ENCODE peak calls at places on chromosomes 4 and X, in nine cellular contexts. One of them, this sample, is unnamed.

GRCh38 chr4:184165291-184165690 is 52.4 kb downstream of the ENPP6 start:
- DNase-seq in tibial artery: no peak
- DNase-seq in lower leg skin: no peak
- DNase-seq in coronary artery: no peak
- DNase-seq in D721Med: no peak
- DNase-seq in H9: peak
- DNase-seq in ovary: no peak
- DNase-seq in GM20000: no peak
- DNase-seq in ascending aorta: no peak
- DNase-seq in this sample: no peak

GRCh38 chr4:186249785-186250739 is 15.9 kb upstream of the F11 start:
- DNase-seq in lower leg skin: no peak
- DNase-seq in ovary: no peak
- DNase-seq in ascending aorta: no peak
- DNase-seq in H9: peak
- DNase-seq in GM20000: no peak
- DNase-seq in tibial artery: no peak
- DNase-seq in D721Med: no peak
- DNase-seq in coronary artery: no peak
- DNase-seq in this sample: no peak

GRCh38 chrX:76183289-76184057 is 10.6 kb downstream of the PBDC1 start:
- DNase-seq in lower leg skin: no peak
- DNase-seq in H9: no peak
- DNase-seq in tibial artery: no peak
- DNase-seq in ovary: no peak
- DNase-seq in coronary artery: no peak
- DNase-seq in D721Med: no peak
- DNase-seq in ascending aorta: no peak
- DNase-seq in GM20000: no peak
- DNase-seq in this sample: no peak

GRCh38 chr4:6540879-6541278 is 34.1 kb upstream of the MAN2B2 start:
- DNase-seq in H9: no peak
- DNase-seq in ovary: no peak
- DNase-seq in GM20000: no peak
- DNase-seq in coronary artery: no peak
- DNase-seq in D721Med: no peak
- DNase-seq in ascending aorta: no peak
- DNase-seq in lower leg skin: no peak
- DNase-seq in tibial artery: no peak
- DNase-seq in this sample: no peak

GRCh38 chr4:84166486-84166885 is 332.6 kb downstream of the NKX6-1 start:
- DNase-seq in lower leg skin: no peak
- DNase-seq in ovary: no peak
- DNase-seq in ascending aorta: no peak
- DNase-seq in coronary artery: no peak
- DNase-seq in tibial artery: no peak
- DNase-seq in GM20000: no peak
- DNase-seq in H9: no peak
- DNase-seq in D721Med: no peak
- DNase-seq in this sample: no peak

GRCh38 chr4:184889683-184890082 is 63.9 kb upstream of the ACSL1 start:
- DNase-seq in tibial artery: no peak
- DNase-seq in D721Med: no peak
- DNase-seq in H9: no peak
- DNase-seq in lower leg skin: no peak
- DNase-seq in GM20000: no peak
- DNase-seq in ovary: no peak
- DNase-seq in ascending aorta: no peak
- DNase-seq in coronary artery: no peak
- DNase-seq in this sample: no peak

GRCh38 chr4:108398326-108398725 is 222.1 kb upstream of the RPL34 start:
- DNase-seq in ovary: no peak
- DNase-seq in lower leg skin: no peak
- DNase-seq in tibial artery: no peak
- DNase-seq in D721Med: no peak
- DNase-seq in H9: no peak
- DNase-seq in ascending aorta: no peak
- DNase-seq in GM20000: no peak
- DNase-seq in coronary artery: no peak
- DNase-seq in this sample: no peak

GRCh38 chr4:156596026-156596425 is 375.6 kb downstream of the PDGFC start:
- DNase-seq in lower leg skin: no peak
- DNase-seq in ascending aorta: no peak
- DNase-seq in H9: no peak
- DNase-seq in D721Med: no peak
- DNase-seq in tibial artery: no peak
- DNase-seq in ovary: no peak
- DNase-seq in coronary artery: no peak
- DNase-seq in GM20000: no peak
- DNase-seq in this sample: no peak

GRCh38 chr4:127203561-127204260 is 429.0 kb upstream of the INTU start:
- DNase-seq in D721Med: no peak
- DNase-seq in ascending aorta: no peak
- DNase-seq in tibial artery: no peak
- DNase-seq in lower leg skin: no peak
- DNase-seq in ovary: no peak
- DNase-seq in GM20000: no peak
- DNase-seq in coronary artery: no peak
- DNase-seq in H9: no peak
- DNase-seq in this sample: no peak

GRCh38 chr4:83964996-83965541 is 429.2 kb downstream of the GPAT3 start:
- DNase-seq in ascending aorta: no peak
- DNase-seq in ovary: no peak
- DNase-seq in coronary artery: no peak
- DNase-seq in H9: no peak
- DNase-seq in D721Med: no peak
- DNase-seq in lower leg skin: no peak
- DNase-seq in tibial artery: no peak
- DNase-seq in GM20000: no peak
- DNase-seq in this sample: no peak

GRCh38 chr4:1599491-1600210 is 84.5 kb downstream of the FAM53A start:
- DNase-seq in coronary artery: no peak
- DNase-seq in GM20000: no peak
- DNase-seq in ovary: no peak
- DNase-seq in lower leg skin: no peak
- DNase-seq in ascending aorta: no peak
- DNase-seq in D721Med: no peak
- DNase-seq in H9: no peak
- DNase-seq in tibial artery: no peak
- DNase-seq in this sample: no peak

GRCh38 chr4:1600211-1600780 is 83.8 kb downstream of the FAM53A start:
- DNase-seq in D721Med: no peak
- DNase-seq in ascending aorta: no peak
- DNase-seq in GM20000: no peak
- DNase-seq in lower leg skin: no peak
- DNase-seq in tibial artery: no peak
- DNase-seq in coronary artery: no peak
- DNase-seq in H9: no peak
- DNase-seq in ovary: no peak
- DNase-seq in this sample: no peak

GRCh38 chr4:1601852-1602525 is 82.1 kb downstream of the FAM53A start:
- DNase-seq in GM20000: no peak
- DNase-seq in D721Med: no peak
- DNase-seq in H9: no peak
- DNase-seq in coronary artery: no peak
- DNase-seq in lower leg skin: no peak
- DNase-seq in ascending aorta: no peak
- DNase-seq in tibial artery: no peak
- DNase-seq in ovary: no peak
- DNase-seq in this sample: no peak

GRCh38 chr4:1601533-1601835 is 82.6 kb downstream of the FAM53A start:
- DNase-seq in ovary: no peak
- DNase-seq in lower leg skin: no peak
- DNase-seq in D721Med: no peak
- DNase-seq in GM20000: no peak
- DNase-seq in H9: no peak
- DNase-seq in tibial artery: no peak
- DNase-seq in coronary artery: no peak
- DNase-seq in ascending aorta: no peak
- DNase-seq in this sample: no peak

DNA sequence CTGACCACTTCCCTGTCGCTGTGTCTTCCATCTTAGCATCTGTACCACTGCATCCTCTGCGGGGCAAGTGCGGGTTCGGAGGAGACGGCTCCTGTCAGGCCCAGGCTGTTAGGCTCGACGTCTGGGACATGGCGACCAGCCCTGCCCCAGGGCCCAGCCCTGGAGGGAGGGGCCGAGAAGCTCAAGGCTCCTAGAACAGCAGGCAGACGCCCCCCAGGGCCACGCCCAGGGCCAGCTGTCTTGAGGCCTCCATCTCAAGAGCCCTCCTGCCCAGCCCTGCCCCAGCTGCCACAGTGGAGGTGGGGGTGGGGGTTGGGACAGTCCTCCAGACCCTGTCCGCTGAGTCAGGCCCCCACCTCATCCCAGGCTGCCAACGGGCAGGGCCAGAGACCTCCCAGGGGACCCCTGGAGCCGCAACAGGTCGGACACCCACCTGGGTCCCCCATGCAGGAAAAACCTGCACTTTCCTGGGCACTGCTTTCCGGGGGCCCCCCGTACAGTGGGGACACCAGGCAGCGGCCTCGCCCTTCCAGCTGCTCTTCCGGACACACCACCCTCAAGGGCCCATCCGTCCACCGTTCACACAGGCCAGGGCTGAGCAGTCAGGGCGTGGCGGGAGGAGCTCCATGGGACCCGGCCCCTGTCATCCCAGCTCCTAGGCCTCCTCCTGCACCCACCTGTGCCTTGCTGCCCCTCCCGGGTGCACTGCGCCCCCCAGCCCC is 83.1 kb downstream of the FAM53A start:
- DNase-seq in D721Med: no peak
- DNase-seq in tibial artery: no peak
- DNase-seq in lower leg skin: no peak
- DNase-seq in ascending aorta: no peak
- DNase-seq in coronary artery: no peak
- DNase-seq in ovary: no peak
- DNase-seq in H9: no peak
- DNase-seq in GM20000: no peak
- DNase-seq in this sample: no peak
- TF ChIP-seq CTCF in D721Med: no peak
- TF ChIP-seq CTCF in tibial artery: no peak
- TF ChIP-seq CTCF in lower leg skin: no peak
- TF ChIP-seq CTCF in ascending aorta: no peak
- TF ChIP-seq CTCF in coronary artery: no peak
- TF ChIP-seq CTCF in ovary: no peak
- TF ChIP-seq CTCF in H9: no peak
- TF ChIP-seq CTCF in GM20000: no peak
- TF ChIP-seq CTCF in this sample: no peak

GRCh38 chrX:38175140-38175539 is 45.5 kb downstream of the SRPX start:
- DNase-seq in ascending aorta: no peak
- DNase-seq in coronary artery: no peak
- DNase-seq in ovary: peak
- DNase-seq in tibial artery: no peak
- DNase-seq in lower leg skin: no peak
- DNase-seq in D721Med: peak
- DNase-seq in GM20000: peak
- DNase-seq in H9: peak
- DNase-seq in this sample: no peak
- TF ChIP-seq CTCF in ascending aorta: peak
- TF ChIP-seq CTCF in coronary artery: no peak
- TF ChIP-seq CTCF in ovary: peak
- TF ChIP-seq CTCF in tibial artery: no peak
- TF ChIP-seq CTCF in lower leg skin: no peak
- TF ChIP-seq CTCF in D721Med: peak
- TF ChIP-seq CTCF in GM20000: peak
- TF ChIP-seq CTCF in H9: peak
- TF ChIP-seq CTCF in this sample: peak

GRCh38 chr4:15234101-15234500 is 193.7 kb upstream of the C1QTNF7 start:
- DNase-seq in ascending aorta: no peak
- DNase-seq in H9: no peak
- DNase-seq in GM20000: no peak
- DNase-seq in lower leg skin: no peak
- DNase-seq in tibial artery: no peak
- DNase-seq in coronary artery: no peak
- DNase-seq in ovary: no peak
- DNase-seq in D721Med: no peak
- DNase-seq in this sample: no peak

GRCh38 chr4:15234585-15235126 is 193.2 kb upstream of the C1QTNF7 start:
- DNase-seq in tibial artery: no peak
- DNase-seq in H9: no peak
- DNase-seq in ovary: no peak
- DNase-seq in GM20000: no peak
- DNase-seq in ascending aorta: no peak
- DNase-seq in lower leg skin: no peak
- DNase-seq in D721Med: no peak
- DNase-seq in coronary artery: no peak
- DNase-seq in this sample: no peak

GRCh38 chr4:15232725-15233597 is 194.9 kb upstream of the C1QTNF7 start:
- DNase-seq in D721Med: no peak
- DNase-seq in lower leg skin: no peak
- DNase-seq in ovary: no peak
- DNase-seq in GM20000: peak
- DNase-seq in H9: no peak
- DNase-seq in coronary artery: no peak
- DNase-seq in tibial artery: no peak
- DNase-seq in ascending aorta: no peak
- DNase-seq in this sample: no peak

GRCh38 chr4:15233626-15234025 is 194.2 kb upstream of the C1QTNF7 start:
- DNase-seq in coronary artery: no peak
- DNase-seq in ascending aorta: no peak
- DNase-seq in H9: no peak
- DNase-seq in GM20000: peak
- DNase-seq in ovary: no peak
- DNase-seq in D721Med: no peak
- DNase-seq in lower leg skin: no peak
- DNase-seq in tibial artery: no peak
- DNase-seq in this sample: no peak

GRCh38 chr4:15231265-15232091 is 196.4 kb upstream of the C1QTNF7 start:
- DNase-seq in tibial artery: peak
- DNase-seq in GM20000: peak
- DNase-seq in lower leg skin: peak
- DNase-seq in ovary: peak
- DNase-seq in H9: peak
- DNase-seq in D721Med: no peak
- DNase-seq in coronary artery: peak
- DNase-seq in ascending aorta: no peak
- DNase-seq in this sample: peak
- TF ChIP-seq CTCF in tibial artery: peak
- TF ChIP-seq CTCF in GM20000: peak
- TF ChIP-seq CTCF in lower leg skin: no peak
- TF ChIP-seq CTCF in ovary: peak
- TF ChIP-seq CTCF in H9: peak
- TF ChIP-seq CTCF in D721Med: peak
- TF ChIP-seq CTCF in coronary artery: peak
- TF ChIP-seq CTCF in ascending aorta: peak
- TF ChIP-seq CTCF in this sample: peak

DNA sequence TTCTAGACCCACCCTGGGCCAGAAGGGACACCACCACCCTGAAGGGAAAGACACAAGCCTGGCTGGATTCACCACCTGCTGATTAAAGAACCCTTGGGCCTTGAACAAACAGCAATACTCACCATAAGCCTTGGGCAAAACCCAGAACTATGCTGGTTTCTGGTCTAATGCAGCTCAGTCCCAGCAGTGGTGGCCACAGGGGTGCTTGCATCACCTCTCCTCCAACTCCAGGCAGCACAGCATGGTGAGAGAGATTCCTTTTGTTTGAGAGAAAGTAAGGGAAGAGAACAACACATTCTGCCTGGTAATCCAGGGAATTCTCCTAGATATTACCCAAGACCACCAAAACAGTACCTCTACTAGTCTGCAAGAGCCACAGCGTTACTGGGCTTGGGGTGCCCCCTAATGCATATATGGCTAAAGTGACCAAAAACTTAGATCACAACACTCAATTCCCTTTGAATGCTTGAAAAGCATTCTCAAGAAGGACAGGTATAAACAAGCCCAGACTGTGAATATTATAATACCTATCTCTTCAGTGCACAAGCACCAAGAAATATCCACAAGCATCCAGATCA is 25.7 kb downstream of the RNF128 start:
- DNase-seq in H9: peak
- DNase-seq in lower leg skin: no peak
- DNase-seq in D721Med: no peak
- DNase-seq in coronary artery: no peak
- DNase-seq in GM20000: no peak
- DNase-seq in tibial artery: no peak
- DNase-seq in ovary: no peak
- DNase-seq in ascending aorta: no peak
- DNase-seq in this sample: no peak
- TF ChIP-seq CTCF in H9: peak
- TF ChIP-seq CTCF in lower leg skin: no peak
- TF ChIP-seq CTCF in D721Med: peak
- TF ChIP-seq CTCF in coronary artery: no peak
- TF ChIP-seq CTCF in GM20000: no peak
- TF ChIP-seq CTCF in tibial artery: no peak
- TF ChIP-seq CTCF in ovary: no peak
- TF ChIP-seq CTCF in ascending aorta: no peak
- TF ChIP-seq CTCF in this sample: peak